ENCODE peak calls at places on chromosomes 7 and 10, in six cellular contexts. W is fibroblast of the aortic adventitia, F is cardiac muscle cell, N is transverse colon, Q is DND-41, J is GM23338. B is an unnamed sample.

GRCh38 chr7:117312593-117312992 is 10.3 kb downstream of the WNT2 start:
- DNase-seq in J (no peak), Q (no peak), F (no peak), N (no peak), W (peak), B (no peak)

GRCh38 chr10:61896854-61897661 is 4.4 kb upstream of the ARID5B start:
- DNase-seq in N (peak), W (peak), Q (peak), J (peak), F (peak), B (no peak)

GRCh38 chr7:38580485-38580884 is 50.7 kb downstream of the AMPH start:
- DNase-seq in N (no peak), Q (no peak), J (no peak), F (no peak), W (no peak), B (no peak)

GRCh38 chr10:813286-813685 is 118.2 kb downstream of the LARP4B start:
- DNase-seq in N (no peak), F (no peak), J (no peak), W (no peak), Q (no peak), B (no peak)

GRCh38 chr7:1889091-1889490 is 219.0 kb downstream of the ELFN1 start:
- DNase-seq in J (no peak), N (no peak), Q (no peak), F (no peak), W (no peak), B (no peak)

GRCh38 chr10:62352356-62352963 is 21.7 kb upstream of the ZNF365 start:
- DNase-seq in Q (no peak), F (no peak), W (peak), J (no peak), N (no peak), B (no peak)

GRCh38 chr10:122648599-122649428 is 50.8 kb downstream of the C10orf120 start:
- DNase-seq in N (peak), Q (peak), F (peak), W (peak), J (peak), B (no peak)

GRCh38 chr7:14761506-14762296 is 140.8 kb downstream of the DGKB start:
- DNase-seq in N (peak), J (no peak), W (peak), F (peak), Q (no peak), B (peak)

GRCh38 chr7:38425509-38425908 is 152.1 kb upstream of the TARP start:
- DNase-seq in J (no peak), W (no peak), F (no peak), N (no peak), Q (no peak), B (no peak)

GRCh38 chr7:63925626-63926460 is 72.8 kb upstream of the ZNF722 start:
- DNase-seq in F (no peak), Q (peak), W (no peak), J (no peak), N (peak), B (peak)

GRCh38 chr7:101542527-101543241 is 86.4 kb downstream of the MYL10 start:
- DNase-seq in J (peak), F (peak), W (peak), N (peak), Q (peak), B (no peak)

GRCh38 chr10:29590598-29591415 is 44.0 kb downstream of the SVIL start:
- DNase-seq in F (peak), N (no peak), J (peak), Q (no peak), W (peak), B (no peak)

GRCh38 chr7:106737202-106737562 is 76.2 kb upstream of the CCDC71L start:
- DNase-seq in Q (no peak), W (peak), N (no peak), F (no peak), J (peak), B (no peak)

GRCh38 chr10:27745380-27745718 is 270 bp downstream of the MKX start:
- DNase-seq in N (peak), F (no peak), W (no peak), J (peak), Q (no peak), B (no peak)

GRCh38 chr10:96400465-96400864 is 41.7 kb upstream of the OPALIN start:
- DNase-seq in F (no peak), J (no peak), W (no peak), Q (no peak), N (no peak), B (no peak)

GRCh38 chr7:114478384-114478783 is 63.8 kb downstream of the FOXP2 start:
- DNase-seq in N (no peak), W (no peak), Q (no peak), J (no peak), F (no peak), B (no peak)

GRCh38 chr7:108650487-108650886 is 80.8 kb downstream of the DNAJB9 start:
- DNase-seq in N (no peak), F (no peak), Q (no peak), J (no peak), W (peak), B (no peak)

GRCh38 chr10:1464866-1465265 is 272.5 kb downstream of the ADARB2 start:
- DNase-seq in F (peak), J (no peak), N (no peak), W (no peak), Q (no peak), B (no peak)

GRCh38 chr10:48926764-48927163 is 12.9 kb downstream of the LRRC18 start:
- DNase-seq in F (peak), Q (no peak), W (no peak), N (no peak), J (no peak), B (no peak)

GRCh38 chr10:102240467-102241036 is 760 bp downstream of the PITX3 start:
- DNase-seq in Q (no peak), N (no peak), J (peak), W (no peak), F (no peak), B (no peak)

GRCh38 chr7:152313879-152314604 is 121.8 kb downstream of the KMT2C start:
- DNase-seq in F (peak), Q (no peak), N (no peak), J (no peak), W (peak), B (peak)

GRCh38 chr7:27198138-27198841 is 1.6 kb downstream of the HOXA13 start:
- DNase-seq in Q (no peak), J (no peak), W (no peak), N (no peak), F (no peak), B (no peak)

GRCh38 chr7:158431055-158431940 is 156.3 kb downstream of the PTPRN2 start:
- DNase-seq in J (no peak), F (no peak), N (no peak), W (no peak), Q (no peak), B (no peak)

GRCh38 chr7:49718755-49719154 is 54.7 kb upstream of the VWC2 start:
- DNase-seq in J (no peak), Q (no peak), W (no peak), F (no peak), N (no peak), B (peak)

GRCh38 chr7:46680147-46680546 is 759.1 kb upstream of the IGFBP3 start:
- DNase-seq in J (no peak), N (no peak), W (no peak), Q (no peak), F (no peak), B (no peak)

GRCh38 chr10:62384057-62384446 is 9.9 kb downstream of the ZNF365 start:
- DNase-seq in J (no peak), W (peak), Q (peak), N (no peak), F (no peak), B (no peak)

GRCh38 chr7:151150388-151150787 is 17.1 kb downstream of the GBX1 start:
- DNase-seq in F (no peak), J (no peak), N (peak), W (no peak), Q (no peak), B (no peak)

GRCh38 chr7:3266240-3266639 is 34.8 kb upstream of the SDK1 start:
- DNase-seq in Q (no peak), W (no peak), J (no peak), N (no peak), F (no peak), B (no peak)

GRCh38 chr7:155555116-155555695 is 8.8 kb upstream of the CNPY1 start:
- DNase-seq in Q (no peak), F (no peak), W (no peak), N (no peak), J (no peak), B (no peak)

GRCh38 chr10:123649672-123650071 is 16.5 kb upstream of the GPR26 start:
- DNase-seq in Q (no peak), J (no peak), F (no peak), W (no peak), N (no peak), B (no peak)

GRCh38 chr10:63503395-63503794 is 17.8 kb upstream of the REEP3 start:
- DNase-seq in Q (no peak), W (peak), F (no peak), N (no peak), J (no peak), B (no peak)

GRCh38 chr10:104109908-104110662 is 11.9 kb upstream of the SFR1 start:
- DNase-seq in J (no peak), N (no peak), W (peak), Q (no peak), F (no peak), B (peak)

GRCh38 chr7:99102809-99103690 is 40.9 kb downstream of the SMURF1 start:
- DNase-seq in F (no peak), N (no peak), W (peak), J (no peak), Q (no peak), B (no peak)

GRCh38 chr10:94010886-94011285 is 17.2 kb downstream of the PLCE1 start:
- DNase-seq in J (no peak), Q (no peak), W (no peak), F (no peak), N (no peak), B (no peak)

GRCh38 chr10:784759-785538 is 95.5 kb upstream of the DIP2C start:
- DNase-seq in J (peak), N (peak), Q (peak), F (peak), W (peak), B (no peak)

GRCh38 chr10:15439381-15439837 is 68.3 kb upstream of the FAM171A1 start:
- DNase-seq in F (peak), W (peak), J (peak), N (peak), Q (no peak), B (no peak)

GRCh38 chr10:103911021-103911459 is 6.9 kb downstream of the STN1 start:
- DNase-seq in F (no peak), W (no peak), J (no peak), N (no peak), Q (peak), B (no peak)

GRCh38 chr10:59387951-59388431 is 25.6 kb upstream of the FAM13C start:
- DNase-seq in W (peak), N (no peak), Q (no peak), J (no peak), F (no peak), B (peak)

GRCh38 chr10:44395902-44396670 is 11.2 kb upstream of the CXCL12 start:
- DNase-seq in N (no peak), W (no peak), J (no peak), F (no peak), Q (no peak), B (no peak)

DNA sequence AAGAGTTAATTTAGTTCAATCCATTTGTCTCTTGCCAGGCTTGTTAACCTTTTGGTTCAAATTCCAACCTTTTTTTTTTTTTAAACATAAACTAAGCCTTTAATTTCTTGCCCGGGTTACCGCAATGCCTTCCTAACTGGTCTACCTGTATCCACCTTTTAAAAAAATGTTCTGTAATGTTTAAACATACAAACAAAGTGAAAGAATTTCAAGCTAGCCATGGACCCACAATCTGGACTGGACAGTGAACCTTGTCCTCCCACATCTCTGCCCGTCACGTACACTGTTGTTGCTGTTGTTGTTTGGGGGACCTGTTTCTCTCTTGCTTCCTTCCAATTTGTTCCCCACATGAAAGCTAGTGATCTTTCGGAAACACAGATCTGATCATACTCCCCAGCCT is 724.7 kb upstream of the AUTS2 start:
- DNase-seq in N (no peak), J (no peak), W (no peak), F (no peak), Q (no peak), B (no peak)
- H3K4me3 ChIP-seq in N (no peak), J (no peak), W (no peak), F (no peak), Q (no peak), B (no peak)

GRCh38 chr10:72254891-72255568 is 18.7 kb upstream of the DDIT4 start:
- DNase-seq in Q (peak), F (peak), N (peak), J (peak), W (peak), B (no peak)
- H3K4me3 ChIP-seq in Q (no peak), F (no peak), N (no peak), J (peak), W (peak), B (peak)

DNA sequence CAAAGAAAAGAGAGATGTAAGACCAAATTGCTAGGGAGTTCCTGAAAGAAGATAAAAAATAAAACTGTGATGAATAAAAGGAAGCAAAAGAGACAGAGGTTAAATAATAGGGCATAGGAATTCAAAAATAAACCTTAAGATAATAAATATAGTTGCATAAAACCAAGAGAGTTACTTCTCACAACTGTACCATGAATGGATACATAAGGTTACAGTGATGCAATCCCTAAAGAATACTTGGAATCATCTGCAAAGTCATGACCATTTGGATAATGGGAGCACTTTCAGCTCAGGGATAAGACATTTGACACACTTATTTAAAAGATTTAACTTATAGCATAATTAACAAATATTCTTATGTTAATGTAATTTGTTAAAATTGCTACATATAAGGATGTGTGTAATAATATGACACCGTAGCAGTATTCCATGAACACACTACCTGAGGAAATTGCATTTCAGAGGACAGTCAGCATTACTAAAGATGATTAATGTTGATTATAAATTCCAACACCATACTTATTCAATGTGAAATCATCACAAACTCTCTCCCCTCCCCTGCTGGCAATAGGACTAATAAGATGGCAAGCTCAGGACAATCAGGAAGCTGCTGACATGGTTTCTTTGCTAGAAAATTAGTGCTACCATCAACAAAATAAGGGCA is 202.1 kb upstream of the AKR1E2 start:
- DNase-seq in N (no peak), Q (no peak), F (no peak), J (no peak), W (peak), B (no peak)
- H3K4me3 ChIP-seq in N (no peak), Q (no peak), F (no peak), J (no peak), W (no peak), B (no peak)

DNA sequence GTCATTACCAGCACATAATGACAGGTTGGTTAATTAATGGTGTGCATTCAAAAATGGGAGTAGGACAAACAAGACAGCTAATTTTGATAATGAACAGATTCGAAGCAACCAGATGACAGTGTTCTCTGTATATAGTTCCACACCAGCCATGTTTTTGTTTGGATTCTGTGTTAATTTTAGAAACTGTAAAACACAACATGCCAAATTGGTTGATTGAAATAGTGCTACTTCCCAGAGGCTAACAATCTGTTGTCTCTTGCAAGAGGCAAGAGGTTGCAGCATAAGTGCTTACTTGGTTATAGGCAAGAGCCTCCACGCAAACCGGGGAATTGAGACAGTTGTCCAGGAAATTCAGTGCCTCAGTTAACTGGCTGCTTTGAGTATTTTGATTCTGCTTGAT is 170.2 kb upstream of the HABP2 start:
- DNase-seq in F (no peak), N (no peak), J (no peak), W (no peak), Q (no peak), B (no peak)
- H3K4me3 ChIP-seq in F (no peak), N (no peak), J (no peak), W (no peak), Q (no peak), B (no peak)

DNA sequence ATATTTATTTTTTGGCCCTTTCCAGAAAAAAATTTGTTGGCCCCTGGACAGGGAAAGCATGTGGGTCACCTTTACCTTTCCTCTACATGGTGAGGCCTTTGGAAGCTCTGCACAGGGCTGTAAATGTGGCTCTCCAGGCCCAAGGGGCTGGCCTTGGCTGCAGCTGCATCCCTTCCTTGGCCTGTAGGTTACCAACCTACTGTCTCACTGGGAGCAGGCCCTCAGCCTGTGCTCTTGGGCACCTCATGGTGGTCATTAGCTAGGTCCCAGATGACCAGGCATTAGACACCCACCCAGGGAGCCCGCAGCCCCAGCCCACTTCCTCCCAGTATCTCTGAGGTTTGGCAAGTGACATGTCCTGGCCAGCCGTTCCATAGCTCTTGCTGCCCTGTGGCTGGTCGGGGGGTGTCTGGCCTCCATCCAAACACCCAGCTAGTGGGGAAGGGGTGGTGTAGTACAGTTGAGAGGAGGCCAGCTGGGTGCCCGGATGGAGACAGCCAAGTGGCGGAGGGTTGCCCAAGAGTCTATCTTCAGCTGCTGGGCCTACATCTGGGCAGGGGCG is 7.1 kb upstream of the CPA5 start:
- DNase-seq in Q (no peak), F (no peak), N (no peak), J (no peak), W (no peak), B (no peak)
- H3K4me3 ChIP-seq in Q (no peak), F (no peak), N (no peak), J (no peak), W (no peak), B (no peak)

DNA sequence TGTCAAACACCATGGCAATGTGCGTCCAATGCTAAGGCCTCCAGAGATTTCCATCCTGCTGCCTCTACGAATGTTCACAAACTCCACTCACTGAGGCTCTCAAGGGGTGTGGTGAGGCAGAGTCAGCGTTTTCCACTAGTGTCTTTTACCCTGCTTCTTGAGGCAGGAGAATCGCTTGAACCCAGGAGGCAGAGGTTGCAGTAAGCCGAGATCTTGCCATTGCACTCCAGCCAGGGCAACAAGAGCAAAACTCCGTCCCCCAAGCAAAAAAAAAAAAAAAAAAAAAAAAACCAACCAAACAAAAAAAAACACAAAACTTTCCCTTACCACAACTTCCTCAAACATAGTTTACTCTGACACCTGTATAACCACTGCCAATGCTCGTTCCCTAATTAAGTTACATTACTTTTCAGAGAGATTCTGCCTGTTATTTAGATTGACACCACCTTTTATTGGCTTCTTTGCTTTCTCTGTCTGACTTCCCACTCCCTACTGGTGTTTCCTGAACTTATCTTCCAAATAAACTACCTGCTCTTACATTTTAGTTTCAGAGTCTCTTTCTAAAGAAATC is 102.1 kb upstream of the ZNF746 start:
- DNase-seq in Q (peak), J (no peak), N (no peak), W (no peak), F (no peak), B (no peak)
- H3K4me3 ChIP-seq in Q (no peak), J (no peak), N (no peak), W (no peak), F (no peak), B (no peak)

GRCh38 chr10:22437620-22438588 is 92.6 kb downstream of the SPAG6 start:
- DNase-seq in Q (no peak), F (no peak), W (peak), J (peak), N (no peak), B (no peak)
- H3K4me3 ChIP-seq in Q (peak), F (peak), W (peak), J (peak), N (peak), B (peak)

GRCh38 chr7:25854608-25855497 is 297.1 kb upstream of the NFE2L3 start:
- DNase-seq in F (peak), J (peak), N (peak), W (peak), Q (peak), B (peak)
- H3K4me3 ChIP-seq in F (peak), J (peak), N (peak), W (no peak), Q (no peak), B (peak)

B was measured in epithelial cell of proximal tubule.